ENCODE peak calls at places on chromosomes 13 and 19, in nine cellular contexts. C, N, K, M, Y, B, S, G and E are unnamed samples. For H3K36me3, the result is how much of the 10 kb centered on the place peaks cover.

GRCh38 chr19:20278342-20278741 is 111.3 kb downstream of the ZNF486 start:
- DNase-seq in C (peak), N (peak), K (peak), M (peak), Y (no peak), B (no peak), S (no peak), G (no peak), E (no peak)

GRCh38 chr19:491146-491741 is 5.0 kb upstream of the MADCAM1 start:
- DNase-seq in C (no peak), N (no peak), K (no peak), M (no peak), Y (no peak), B (no peak), S (peak), G (no peak), E (no peak)

GRCh38 chr13:47289578-47289977 is 392.7 kb upstream of the HTR2A start:
- DNase-seq in C (no peak), N (no peak), K (no peak), M (peak), Y (no peak), B (no peak), S (no peak), G (no peak), E (no peak)

GRCh38 chr13:110759710-110760109 is 46.2 kb downstream of the ING1 start:
- DNase-seq in C (peak), N (no peak), K (no peak), M (no peak), Y (no peak), B (peak), S (no peak), G (peak), E (no peak)

GRCh38 chr19:32863301-32863700 is 6.3 kb downstream of the SLC7A9 start:
- DNase-seq in C (no peak), N (no peak), K (no peak), M (no peak), Y (no peak), B (no peak), S (no peak), G (no peak), E (no peak)

GRCh38 chr13:72458701-72459100 is 268.7 kb downstream of the MZT1 start:
- DNase-seq in C (peak), N (no peak), K (no peak), M (peak), Y (no peak), B (no peak), S (no peak), G (peak), E (no peak)

GRCh38 chr19:49442793-49443365 is 1.6 kb upstream of the SLC17A7 start:
- DNase-seq in C (peak), N (peak), K (peak), M (peak), Y (peak), B (peak), S (peak), G (peak), E (peak)

GRCh38 chr13:25468330-25469178 is 96.8 kb downstream of the ATP8A2 start:
- DNase-seq in C (peak), N (no peak), K (no peak), M (peak), Y (no peak), B (no peak), S (no peak), G (no peak), E (no peak)

GRCh38 chr13:104389722-104390121 is 1323.5 kb upstream of the SLC10A2 start:
- DNase-seq in C (peak), N (no peak), K (no peak), M (no peak), Y (no peak), B (no peak), S (no peak), G (peak), E (no peak)

GRCh38 chr19:45747513-45747912 is 14.3 kb downstream of the MEIOSIN start:
- DNase-seq in C (no peak), N (no peak), K (no peak), M (no peak), Y (no peak), B (no peak), S (no peak), G (no peak), E (no peak)

GRCh38 chr13:49444517-49445395 is 682 bp downstream of the SETDB2 start:
- DNase-seq in C (peak), N (no peak), K (no peak), M (peak), Y (peak), B (peak), S (no peak), G (peak), E (peak)

GRCh38 chr13:50365683-50366391 is 350.6 kb downstream of the KCNRG start:
- DNase-seq in C (no peak), N (no peak), K (no peak), M (no peak), Y (no peak), B (no peak), S (no peak), G (no peak), E (peak)

GRCh38 chr19:33821871-33822270 is 25.2 kb downstream of the KCTD15 start:
- DNase-seq in C (no peak), N (no peak), K (no peak), M (no peak), Y (no peak), B (no peak), S (peak), G (no peak), E (no peak)

GRCh38 chr19:53190253-53190652 is 2.9 kb downstream of the ZNF665 start:
- DNase-seq in C (no peak), N (no peak), K (no peak), M (no peak), Y (no peak), B (no peak), S (no peak), G (no peak), E (no peak)

GRCh38 chr13:101576452-101576851 is 124.0 kb downstream of the ITGBL1 start:
- DNase-seq in C (peak), N (no peak), K (no peak), M (no peak), Y (no peak), B (peak), S (no peak), G (peak), E (no peak)

GRCh38 chr19:1449467-1450442 is at the start of gene APC2:
- DNase-seq in C (no peak), N (no peak), K (no peak), M (peak), Y (no peak), B (peak), S (no peak), G (peak), E (no peak)

DNA sequence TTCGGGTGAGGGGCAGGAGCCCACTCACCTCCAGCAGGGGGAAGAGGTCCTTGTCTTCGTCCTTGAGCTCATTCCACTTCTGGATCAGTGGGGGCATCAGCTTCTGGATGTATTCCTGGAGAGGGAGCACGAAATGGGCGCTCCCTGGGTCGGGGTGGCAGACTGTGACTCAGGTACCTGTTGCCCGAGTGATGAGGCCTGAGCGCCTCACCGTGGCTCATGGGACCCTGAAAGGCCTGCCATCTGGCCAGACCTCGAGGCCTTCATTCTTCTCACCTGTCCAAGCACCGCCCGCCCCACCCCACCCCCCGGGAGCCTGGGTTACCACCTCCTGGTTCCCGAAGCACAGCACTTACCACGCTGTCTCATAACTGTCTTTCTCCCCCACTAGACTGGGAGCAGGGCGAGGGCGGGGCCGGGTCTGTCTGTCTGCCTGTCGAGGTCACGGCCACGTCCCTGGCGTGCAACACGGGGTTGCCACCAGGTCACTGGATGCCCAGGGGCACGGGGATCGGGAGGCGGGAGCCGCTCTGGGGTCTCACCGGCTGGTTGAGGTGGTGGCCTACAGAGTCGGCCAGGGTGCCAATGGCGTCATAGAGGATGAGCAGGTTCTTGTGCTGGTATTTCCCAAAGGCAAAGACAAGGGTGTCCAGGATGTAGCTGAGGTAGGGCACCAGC is 9.4 kb upstream of the FBXW9 start:
- DNase-seq in C (no peak), N (no peak), K (no peak), M (no peak), Y (no peak), B (no peak), S (no peak), G (no peak), E (no peak)
- H3K36me3 ChIP-seq in C (under half), N (half or more), K (half or more), M (under half), Y (under half), B (half or more), S (under half), G (half or more), E (under half)

DNA sequence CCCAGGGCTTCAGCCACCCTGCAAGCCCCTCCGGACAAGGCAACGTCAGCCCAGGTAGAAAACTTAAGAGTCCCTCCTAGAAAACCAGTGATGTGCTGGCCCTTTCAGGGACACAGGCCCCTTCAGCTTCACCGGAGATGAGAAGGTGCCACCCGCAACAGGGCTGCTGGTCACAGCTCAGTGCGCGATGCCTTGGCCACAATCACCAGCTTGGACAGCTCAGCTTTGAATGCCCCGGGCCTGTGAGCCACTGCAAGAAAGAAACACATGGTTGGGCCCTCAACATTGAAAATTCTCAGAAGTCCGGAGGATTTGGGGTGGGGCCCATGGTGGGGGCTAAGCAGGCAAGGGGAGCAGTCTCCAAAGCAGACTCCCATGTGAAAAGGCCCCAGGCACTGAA is 12.3 kb downstream of the MYDGF start:
- DNase-seq in C (no peak), N (no peak), K (no peak), M (no peak), Y (no peak), B (no peak), S (no peak), G (no peak), E (no peak)
- H3K36me3 ChIP-seq in C (under half), N (half or more), K (half or more), M (under half), Y (under half), B (half or more), S (under half), G (half or more), E (under half)

GRCh38 chr19:42203700-42204099 is 13.8 kb downstream of the DEDD2 start:
- DNase-seq in C (no peak), N (peak), K (no peak), M (no peak), Y (no peak), B (no peak), S (no peak), G (no peak), E (no peak)
- H3K36me3 ChIP-seq in C (under half), N (half or more), K (half or more), M (under half), Y (under half), B (half or more), S (under half), G (half or more), E (under half)

DNA sequence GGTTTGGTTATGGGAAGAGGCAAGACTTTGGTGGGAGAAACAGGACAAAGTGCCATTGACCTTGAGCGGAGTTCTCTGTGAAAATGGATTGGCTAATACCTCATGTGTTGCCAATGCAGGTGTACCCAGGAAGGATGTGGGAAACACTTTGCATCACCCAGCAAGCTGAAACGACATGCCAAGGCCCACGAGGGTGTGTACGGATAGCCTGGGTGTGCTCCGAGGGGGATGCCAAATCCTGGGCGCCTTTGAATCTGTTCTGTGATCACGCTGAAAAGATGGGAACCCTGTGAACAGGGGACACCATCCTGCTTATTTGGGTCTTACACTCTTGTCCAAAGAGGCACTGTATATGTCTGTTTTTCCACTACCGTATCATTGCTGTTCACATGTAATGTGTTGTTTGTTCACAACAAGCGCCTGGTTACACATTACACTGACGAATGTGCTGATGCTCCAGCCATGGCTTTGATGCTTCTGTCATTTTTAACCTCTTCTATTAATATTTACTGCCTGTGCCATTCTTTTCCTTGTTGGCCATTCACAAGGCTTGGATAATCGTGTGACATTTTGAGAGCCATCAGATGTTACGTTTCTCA is 8.3 kb downstream of the GTF3A start:
- DNase-seq in C (no peak), N (no peak), K (no peak), M (no peak), Y (no peak), B (no peak), S (no peak), G (no peak), E (no peak)
- H3K36me3 ChIP-seq in C (half or more), N (half or more), K (half or more), M (under half), Y (under half), B (under half), S (under half), G (half or more), E (under half)

GRCh38 chr13:46140044-46140443 is 35.2 kb upstream of the CPB2 start:
- DNase-seq in C (no peak), N (no peak), K (no peak), M (no peak), Y (no peak), B (no peak), S (no peak), G (no peak), E (no peak)
- H3K36me3 ChIP-seq in C (under half), N (under half), K (under half), M (under half), Y (under half), B (under half), S (under half), G (under half), E (under half)

GRCh38 chr13:20847298-20847697 is 55.2 kb downstream of the XPO4 start:
- DNase-seq in C (no peak), N (no peak), K (no peak), M (no peak), Y (no peak), B (no peak), S (no peak), G (peak), E (no peak)

GRCh38 chr13:20848944-20849343 is 53.6 kb downstream of the XPO4 start:
- DNase-seq in C (peak), N (no peak), K (no peak), M (no peak), Y (no peak), B (peak), S (no peak), G (peak), E (no peak)

GRCh38 chr13:20840590-20840989 is 62.0 kb downstream of the XPO4 start:
- DNase-seq in C (no peak), N (no peak), K (no peak), M (no peak), Y (no peak), B (no peak), S (no peak), G (no peak), E (no peak)

GRCh38 chr13:20848203-20848602 is 54.3 kb downstream of the XPO4 start:
- DNase-seq in C (no peak), N (no peak), K (no peak), M (no peak), Y (no peak), B (no peak), S (no peak), G (no peak), E (no peak)

GRCh38 chr13:20843177-20843576 is 59.4 kb downstream of the XPO4 start:
- DNase-seq in C (peak), N (no peak), K (no peak), M (no peak), Y (no peak), B (peak), S (no peak), G (no peak), E (no peak)
- H3K36me3 ChIP-seq in C (under half), N (under half), K (under half), M (under half), Y (under half), B (under half), S (under half), G (under half), E (under half)

DNA sequence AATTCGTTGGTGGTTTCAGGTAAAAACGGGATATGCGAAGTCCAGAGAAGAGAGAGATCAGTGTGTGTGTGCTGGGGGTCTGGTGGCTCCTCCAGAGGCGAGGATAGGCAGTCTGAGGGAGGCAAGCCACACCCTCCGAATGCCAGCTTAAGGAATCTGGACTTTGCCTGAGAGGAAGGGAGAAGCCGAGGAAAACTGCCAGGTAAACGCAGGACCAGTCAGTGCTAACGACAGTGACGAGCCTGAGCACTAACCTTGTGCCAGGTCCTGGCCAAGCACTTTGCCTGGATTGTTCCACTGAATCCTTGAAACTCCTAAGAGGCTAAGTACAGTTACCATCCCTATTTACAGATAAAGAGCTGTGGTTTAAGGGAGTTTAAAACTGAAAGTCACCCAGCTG is 15.3 kb downstream of the SMG9 start:
- DNase-seq in C (no peak), N (no peak), K (peak), M (no peak), Y (no peak), B (no peak), S (no peak), G (no peak), E (peak)
- H3K36me3 ChIP-seq in C (half or more), N (half or more), K (half or more), M (under half), Y (under half), B (under half), S (under half), G (half or more), E (under half)

DNA sequence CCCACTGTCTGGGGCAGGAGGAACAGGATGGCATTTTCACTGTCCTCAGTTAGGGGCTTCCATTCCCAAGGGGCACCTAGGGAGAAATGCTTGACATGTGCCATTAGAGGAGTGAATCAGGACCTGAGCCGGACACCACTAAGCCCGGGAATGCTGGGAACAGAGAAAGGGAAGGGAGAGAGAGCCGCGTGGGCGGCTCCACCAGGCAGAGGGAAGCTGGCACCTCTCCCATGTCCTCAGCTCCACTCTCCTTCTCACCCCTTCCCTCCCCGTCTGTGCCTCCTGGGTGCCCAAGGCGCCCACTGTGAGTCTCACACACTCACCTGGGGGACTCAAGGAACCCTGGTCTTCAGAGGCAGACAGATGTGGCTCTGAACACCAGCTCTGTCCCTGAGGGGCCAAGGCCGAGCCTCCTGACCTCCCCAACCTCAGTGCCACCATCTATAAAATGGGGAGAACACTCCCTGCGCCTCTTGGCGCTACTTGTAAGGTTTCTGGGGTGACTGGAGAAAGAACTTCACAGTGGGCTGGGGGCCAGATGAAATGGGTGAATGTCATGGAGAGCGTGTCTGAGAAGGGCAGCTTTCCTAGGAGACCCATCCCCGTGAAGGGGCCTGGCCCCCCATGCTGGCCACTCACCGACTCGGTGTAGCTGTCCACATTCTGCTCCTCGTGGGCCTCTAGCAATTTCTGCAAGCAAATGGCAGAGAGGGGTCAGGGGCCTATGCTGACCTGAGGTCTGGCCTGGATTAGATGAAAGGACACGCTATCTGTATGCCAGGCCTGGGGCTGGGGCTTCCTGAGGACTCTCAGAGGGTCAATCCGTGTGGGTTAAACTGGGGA is 5.3 kb upstream of the KPTN start:
- DNase-seq in C (no peak), N (no peak), K (no peak), M (no peak), Y (no peak), B (no peak), S (peak), G (no peak), E (no peak)
- H3K36me3 ChIP-seq in C (under half), N (under half), K (half or more), M (under half), Y (under half), B (under half), S (under half), G (half or more), E (under half)

GRCh38 chr13:54174001-54174400 is 1145.4 kb downstream of the OLFM4 start:
- DNase-seq in C (no peak), N (no peak), K (no peak), M (no peak), Y (no peak), B (no peak), S (no peak), G (no peak), E (no peak)
- H3K36me3 ChIP-seq in C (under half), N (under half), K (under half), M (under half), Y (under half), B (under half), S (under half), G (under half), E (under half)